ENCODE peak calls at places on chromosomes 12 and 14, in eight cellular contexts. J is choroid plexus epithelial cell, Q is colonic mucosa, Z is AG04449, L is AG10803, G is nephron progenitor cell, S is hepatocyte, K is endothelial cell. Y is an unnamed sample.

GRCh38 chr12:115763982-115764621 is 513.4 kb downstream of the MED13L start:
- DNase-seq in J (no peak), Q (no peak), Z (no peak), L (no peak), G (no peak), S (peak), K (no peak), Y (no peak)

GRCh38 chr14:71466251-71466650 is 466.0 kb upstream of the RGS6 start:
- DNase-seq in J (no peak), Q (no peak), Z (no peak), L (no peak), G (no peak), S (no peak), K (no peak), Y (no peak)

GRCh38 chr14:103136388-103137271 is 13.4 kb downstream of the TNFAIP2 start:
- DNase-seq in J (peak), Q (no peak), Z (no peak), L (peak), G (no peak), S (peak), K (no peak), Y (no peak)

GRCh38 chr12:52848661-52849255 is at the start of gene KRT78:
- DNase-seq in J (no peak), Q (no peak), Z (no peak), L (no peak), G (no peak), S (no peak), K (no peak), Y (no peak)

GRCh38 chr14:54737132-54737711 is 165.4 kb downstream of the GCH1 start:
- DNase-seq in J (peak), Q (no peak), Z (no peak), L (peak), G (no peak), S (no peak), K (no peak), Y (no peak)

GRCh38 chr12:750356-751191 is 1.8 kb upstream of the WNK1 start:
- DNase-seq in J (no peak), Q (no peak), Z (no peak), L (no peak), G (no peak), S (no peak), K (no peak), Y (no peak)

GRCh38 chr14:93749081-93749430 is 39.2 kb downstream of the PRIMA1 start:
- DNase-seq in J (no peak), Q (no peak), Z (no peak), L (no peak), G (no peak), S (no peak), K (no peak), Y (no peak)

GRCh38 chr14:54974773-54975414 is 52.0 kb downstream of the WDHD1 start:
- DNase-seq in J (no peak), Q (no peak), Z (no peak), L (no peak), G (no peak), S (no peak), K (no peak), Y (no peak)

GRCh38 chr14:30874120-30874998 is at the start of gene COCH:
- DNase-seq in J (no peak), Q (peak), Z (no peak), L (no peak), G (peak), S (peak), K (peak), Y (peak)

GRCh38 chr12:94141892-94142291 is 6.5 kb upstream of the PLXNC1 start:
- DNase-seq in J (no peak), Q (no peak), Z (no peak), L (no peak), G (no peak), S (no peak), K (no peak), Y (no peak)

GRCh38 chr12:40033260-40033649 is 72.6 kb downstream of the SLC2A13 start:
- DNase-seq in J (no peak), Q (peak), Z (no peak), L (no peak), G (no peak), S (no peak), K (no peak), Y (no peak)

GRCh38 chr14:38107216-38107631 is 100.5 kb upstream of the SSTR1 start:
- DNase-seq in J (no peak), Q (no peak), Z (no peak), L (no peak), G (no peak), S (no peak), K (no peak), Y (no peak)

GRCh38 chr14:71492346-71492745 is 439.9 kb upstream of the RGS6 start:
- DNase-seq in J (peak), Q (no peak), Z (no peak), L (no peak), G (no peak), S (no peak), K (no peak), Y (no peak)

GRCh38 chr12:11545438-11546330 is 103.8 kb upstream of the ETV6 start:
- DNase-seq in J (no peak), Q (no peak), Z (no peak), L (no peak), G (no peak), S (no peak), K (no peak), Y (no peak)

GRCh38 chr12:21818627-21819026 is 44.1 kb upstream of the KCNJ8 start:
- DNase-seq in J (peak), Q (no peak), Z (no peak), L (peak), G (no peak), S (no peak), K (no peak), Y (no peak)

GRCh38 chr14:23055147-23055550 is 2.2 kb downstream of the CDH24 start:
- DNase-seq in J (no peak), Q (no peak), Z (no peak), L (no peak), G (no peak), S (no peak), K (no peak), Y (no peak)

GRCh38 chr14:23053426-23053825 is 3.9 kb downstream of the CDH24 start:
- DNase-seq in J (no peak), Q (no peak), Z (no peak), L (no peak), G (no peak), S (no peak), K (no peak), Y (no peak)

GRCh38 chr14:23055621-23056256 is 1.6 kb downstream of the CDH24 start:
- DNase-seq in J (no peak), Q (no peak), Z (no peak), L (peak), G (no peak), S (peak), K (no peak), Y (no peak)

GRCh38 chr14:23052671-23053070 is 4.6 kb downstream of the CDH24 start:
- DNase-seq in J (no peak), Q (no peak), Z (no peak), L (no peak), G (no peak), S (no peak), K (no peak), Y (no peak)

GRCh38 chr14:23054000-23054811 is 3.1 kb downstream of the CDH24 start:
- DNase-seq in J (no peak), Q (no peak), Z (no peak), L (no peak), G (peak), S (no peak), K (peak), Y (no peak)
- TF ChIP-seq CTCF in J (peak), Q (no peak), Z (peak), L (peak), G (peak), S (peak), K (peak), Y (no peak)

DNA sequence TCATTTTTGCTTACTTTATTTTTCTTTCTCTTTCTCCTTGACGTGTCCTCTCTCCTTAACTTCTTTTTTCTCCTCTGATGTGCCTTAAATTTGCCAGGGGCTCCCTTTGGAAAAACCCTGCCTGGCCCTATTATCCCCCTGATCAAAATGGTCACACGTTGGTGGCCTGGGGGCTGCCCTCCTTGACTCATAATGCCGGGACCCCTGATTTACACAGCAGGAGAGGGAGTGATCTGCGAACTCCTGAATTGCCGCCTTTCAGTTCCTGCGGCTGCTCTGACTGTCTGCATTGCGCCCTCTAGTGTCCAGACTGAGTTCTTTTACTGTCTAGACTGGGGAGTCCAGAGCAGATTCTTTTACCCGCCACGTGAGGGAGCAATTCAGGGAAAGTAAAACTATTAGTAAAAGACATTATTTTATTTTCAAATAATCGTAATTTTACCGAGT is 44.8 kb upstream of the GZMB start:
- DNase-seq in J (peak), Q (peak), Z (peak), L (peak), G (peak), S (peak), K (peak), Y (peak)
- TF ChIP-seq CTCF in J (peak), Q (peak), Z (peak), L (peak), G (peak), S (peak), K (peak), Y (peak)

DNA sequence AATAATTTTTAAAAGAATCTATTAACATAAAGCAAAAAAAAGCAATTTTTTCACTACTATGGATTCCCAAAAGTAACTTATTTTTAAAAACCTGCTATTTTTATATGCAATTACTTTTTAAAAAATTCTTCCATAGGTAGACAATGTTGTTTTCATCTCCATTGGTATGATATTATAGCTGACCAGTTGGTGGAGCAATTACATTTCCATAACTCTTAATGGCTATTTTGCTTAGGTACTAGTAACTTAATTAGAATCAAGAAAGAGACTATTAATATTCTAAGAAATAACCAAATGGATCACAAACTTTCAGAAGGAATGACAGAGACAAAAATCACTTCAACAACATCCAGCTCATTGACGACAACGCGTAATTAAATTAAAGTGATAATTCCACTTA is 64.7 kb upstream of the PTCSC3 start:
- DNase-seq in J (peak), Q (no peak), Z (no peak), L (no peak), G (no peak), S (no peak), K (no peak), Y (no peak)
- TF ChIP-seq CTCF in J (peak), Q (no peak), Z (no peak), L (no peak), G (no peak), S (peak), K (no peak), Y (no peak)

GRCh38 chr14:65103150-65103760 is 938 bp upstream of the MAX start:
- DNase-seq in J (peak), Q (peak), Z (no peak), L (peak), G (no peak), S (peak), K (no peak), Y (peak)
- TF ChIP-seq CTCF in J (peak), Q (no peak), Z (no peak), L (peak), G (no peak), S (no peak), K (no peak), Y (no peak)

GRCh38 chr12:99387661-99388060 is 259.9 kb upstream of the GARIN6 start:
- DNase-seq in J (no peak), Q (no peak), Z (no peak), L (peak), G (no peak), S (no peak), K (no peak), Y (no peak)

GRCh38 chr12:99390707-99391106 is 256.8 kb upstream of the GARIN6 start:
- DNase-seq in J (no peak), Q (no peak), Z (no peak), L (no peak), G (peak), S (no peak), K (peak), Y (peak)

GRCh38 chr12:99389751-99390150 is 257.8 kb upstream of the GARIN6 start:
- DNase-seq in J (no peak), Q (no peak), Z (no peak), L (no peak), G (no peak), S (no peak), K (no peak), Y (no peak)

GRCh38 chr12:99383258-99383657 is 264.3 kb upstream of the GARIN6 start:
- DNase-seq in J (no peak), Q (no peak), Z (no peak), L (no peak), G (no peak), S (no peak), K (no peak), Y (no peak)

GRCh38 chr12:99386907-99387306 is 260.6 kb upstream of the GARIN6 start:
- DNase-seq in J (peak), Q (no peak), Z (no peak), L (peak), G (no peak), S (peak), K (no peak), Y (peak)
- TF ChIP-seq CTCF in J (peak), Q (no peak), Z (peak), L (peak), G (peak), S (peak), K (peak), Y (peak)

GRCh38 chr14:34423445-34423844 is 38.6 kb downstream of the SPTSSA start:
- DNase-seq in J (no peak), Q (no peak), Z (no peak), L (no peak), G (no peak), S (no peak), K (no peak), Y (no peak)
- TF ChIP-seq CTCF in J (no peak), Q (no peak), Z (no peak), L (no peak), G (no peak), S (no peak), K (no peak), Y (no peak)

DNA sequence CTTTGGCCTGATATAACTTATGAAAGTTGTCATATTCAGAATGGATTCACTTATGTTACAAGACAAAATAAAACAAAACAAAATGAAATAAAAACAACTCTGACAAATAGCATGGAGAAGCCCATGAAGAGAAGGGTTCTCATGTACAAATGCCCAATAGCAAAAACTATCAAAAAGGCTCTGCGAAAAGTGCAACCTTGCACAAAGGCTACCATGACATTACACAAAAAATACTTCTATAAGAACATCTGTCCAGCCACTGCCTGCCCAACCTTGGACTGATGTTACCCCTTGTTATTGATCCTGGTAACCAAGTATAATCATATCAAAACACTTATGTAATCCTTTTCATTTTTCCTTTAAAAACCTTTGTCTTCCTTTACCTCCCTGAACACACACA is 213.0 kb downstream of the ATP23 start:
- DNase-seq in J (no peak), Q (no peak), Z (no peak), L (no peak), G (no peak), S (no peak), K (no peak), Y (no peak)
- TF ChIP-seq CTCF in J (no peak), Q (no peak), Z (no peak), L (no peak), G (no peak), S (no peak), K (no peak), Y (no peak)

Y was measured in Calu3.